ENCODE peak calls at places on chromosome 4, in five cellular contexts. M, N, X, Z and I are unnamed samples.

GRCh38 chr4:163404080-163404479 is 60.4 kb downstream of the NPY5R start:
- DNase-seq in M (no peak), N (no peak), X (no peak), Z (no peak), I (no peak)

GRCh38 chr4:55725057-55725456 is 89.0 kb upstream of the NMU start:
- DNase-seq in M (no peak), N (no peak), X (no peak), Z (no peak), I (no peak)

GRCh38 chr4:100742045-100742444 is 224.2 kb upstream of the EMCN start:
- DNase-seq in M (peak), N (peak), X (no peak), Z (peak), I (no peak)

GRCh38 chr4:68175562-68176155 is 46.0 kb upstream of the TMPRSS11F start:
- DNase-seq in M (peak), N (peak), X (peak), Z (peak), I (peak)

GRCh38 chr4:46909078-46909477 is at the start of gene COX7B2:
- DNase-seq in M (no peak), N (no peak), X (no peak), Z (no peak), I (no peak)

GRCh38 chr4:17168571-17168970 is 270.1 kb upstream of the LDB2 start:
- DNase-seq in M (peak), N (peak), X (no peak), Z (peak), I (peak)

GRCh38 chr4:2253160-2254084 is 8.5 kb downstream of the MXD4 start:
- DNase-seq in M (no peak), N (no peak), X (peak), Z (no peak), I (no peak)

GRCh38 chr4:89184407-89184806 is 73.1 kb downstream of the TIGD2 start:
- DNase-seq in M (no peak), N (no peak), X (no peak), Z (peak), I (no peak)

GRCh38 chr4:128061566-128062536 is 739 bp downstream of the LARP1B start:
- DNase-seq in M (peak), N (no peak), X (peak), Z (peak), I (peak)

GRCh38 chr4:54228563-54229501 is at the start of gene PDGFRA:
- DNase-seq in M (peak), N (no peak), X (peak), Z (peak), I (peak)

GRCh38 chr4:84238247-84239090 is 260.6 kb downstream of the NKX6-1 start:
- DNase-seq in M (peak), N (no peak), X (no peak), Z (no peak), I (peak)

GRCh38 chr4:156329779-156330178 is 376.1 kb upstream of the CTSO start:
- DNase-seq in M (peak), N (no peak), X (no peak), Z (no peak), I (no peak)

GRCh38 chr4:99117876-99118693 is 26.0 kb downstream of the ADH4 start:
- DNase-seq in M (peak), N (no peak), X (no peak), Z (peak), I (no peak)

GRCh38 chr4:89598602-89599001 is 238.4 kb downstream of the SNCA start:
- DNase-seq in M (peak), N (no peak), X (no peak), Z (peak), I (no peak)

GRCh38 chr4:73021634-73022033 is 47.9 kb downstream of the COX18 start:
- DNase-seq in M (peak), N (no peak), X (no peak), Z (peak), I (no peak)

GRCh38 chr4:32789026-32789608 is 2068.9 kb downstream of the PCDH7 start:
- DNase-seq in M (peak), N (peak), X (no peak), Z (no peak), I (peak)

GRCh38 chr4:152415980-152416379 is 119.9 kb downstream of the FBXW7 start:
- DNase-seq in M (peak), N (peak), X (no peak), Z (no peak), I (no peak)

GRCh38 chr4:15894923-15895411 is 43.6 kb downstream of the FGFBP1 start:
- DNase-seq in M (no peak), N (no peak), X (no peak), Z (no peak), I (no peak)

DNA sequence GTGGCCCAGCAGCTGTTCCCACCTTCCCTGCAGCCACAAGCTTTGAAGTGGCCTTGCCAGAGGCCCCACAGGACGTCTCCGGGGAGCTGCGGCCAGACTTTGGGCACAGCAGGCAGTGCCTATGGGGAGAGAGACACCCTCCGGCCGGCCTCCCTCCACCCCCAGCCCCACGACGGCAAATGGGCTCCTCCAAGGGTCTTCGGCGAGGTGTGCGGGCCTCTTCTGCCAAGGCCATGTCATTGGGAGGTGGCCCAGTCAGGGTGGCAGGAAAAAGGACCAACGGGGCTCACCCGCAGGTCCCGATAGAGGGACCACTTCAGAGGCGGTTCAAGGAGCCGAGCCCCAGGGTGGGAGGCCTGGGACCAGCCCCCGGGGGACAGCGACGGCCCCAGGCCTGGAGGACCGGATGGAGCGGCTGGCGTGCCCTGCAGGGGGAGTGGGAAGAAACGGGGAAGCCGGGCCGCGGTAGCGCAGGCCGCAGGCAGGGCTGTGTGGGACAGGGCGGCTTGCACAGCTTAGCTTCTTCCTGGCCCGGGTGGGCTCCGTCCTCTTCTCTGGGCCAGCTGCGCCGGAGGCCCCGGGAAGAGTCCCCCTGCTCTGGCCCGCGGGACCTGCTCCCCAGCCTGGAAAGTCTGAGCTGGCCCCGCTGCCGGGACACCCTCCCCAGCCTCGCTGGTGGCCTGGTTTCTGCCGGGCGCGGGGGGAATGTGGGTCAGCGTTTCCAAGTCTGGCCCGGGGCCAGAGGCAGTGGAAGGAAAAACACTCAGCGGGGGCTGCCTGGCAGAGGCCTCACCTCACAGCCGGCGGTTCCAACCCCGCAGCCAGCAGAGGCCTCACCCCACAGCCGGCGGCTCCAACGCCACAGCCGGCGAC is 21.9 kb upstream of the SPON2 start:
- DNase-seq in M (no peak), N (no peak), X (peak), Z (peak), I (peak)
- H3K4me3 ChIP-seq in M (peak), N (no peak), X (no peak), Z (no peak), I (peak)

DNA sequence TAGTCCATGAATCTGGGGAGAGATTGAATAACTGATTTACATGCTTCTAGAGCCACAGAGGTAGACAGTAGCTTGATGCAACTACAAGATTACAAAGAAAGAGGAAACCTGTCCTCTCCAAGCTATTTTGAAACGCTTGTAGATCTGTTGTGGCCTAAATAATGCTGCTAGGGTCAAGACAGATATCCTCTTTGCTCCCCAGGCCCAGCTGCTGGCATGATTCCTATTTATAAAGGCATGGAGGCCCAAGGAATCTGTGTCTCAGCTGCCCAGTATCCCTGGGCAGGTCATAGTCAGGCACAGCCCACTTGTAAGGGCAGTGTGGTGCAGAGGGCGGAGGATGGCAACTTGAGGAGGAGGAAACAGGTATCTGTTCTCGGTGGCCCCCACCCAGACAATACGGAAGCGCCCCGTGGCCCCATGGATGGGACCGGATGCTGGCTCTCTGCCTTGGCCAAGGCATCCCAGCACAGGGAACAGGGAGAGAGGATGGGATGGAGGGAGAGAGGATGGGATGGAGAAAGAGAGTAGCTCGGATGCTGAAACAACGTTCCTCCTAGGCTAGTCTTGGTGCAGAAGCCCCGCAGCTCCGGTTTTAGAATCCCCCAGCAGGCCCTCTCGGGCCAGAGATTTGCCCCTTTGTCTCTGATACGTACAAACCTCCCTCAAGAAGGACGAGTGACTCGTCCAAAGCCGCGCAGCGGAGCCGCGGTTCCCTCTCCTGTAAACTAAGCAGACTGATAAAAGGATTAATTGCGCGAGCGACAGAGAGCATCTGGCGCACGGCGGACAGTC is 767 bp upstream of the SMIM20 start:
- DNase-seq in M (no peak), N (no peak), X (peak), Z (peak), I (no peak)
- H3K4me3 ChIP-seq in M (peak), N (peak), X (peak), Z (peak), I (peak)

GRCh38 chr4:76233088-76233487 is 18.4 kb upstream of the FAM47E start:
- DNase-seq in M (no peak), N (no peak), X (no peak), Z (no peak), I (no peak)
- H3K4me3 ChIP-seq in M (no peak), N (no peak), X (no peak), Z (peak), I (no peak)

GRCh38 chr4:143354990-143355389 is 18.3 kb downstream of the GAB1 start:
- DNase-seq in M (peak), N (no peak), X (no peak), Z (no peak), I (no peak)

GRCh38 chr4:143353797-143354196 is 17.1 kb downstream of the GAB1 start:
- DNase-seq in M (no peak), N (no peak), X (no peak), Z (no peak), I (no peak)

GRCh38 chr4:143356493-143356892 is 19.8 kb downstream of the GAB1 start:
- DNase-seq in M (no peak), N (no peak), X (no peak), Z (peak), I (no peak)

GRCh38 chr4:143357161-143357845 is 20.6 kb downstream of the GAB1 start:
- DNase-seq in M (no peak), N (no peak), X (no peak), Z (no peak), I (no peak)

GRCh38 chr4:143355540-143356217 is 19.0 kb downstream of the GAB1 start:
- DNase-seq in M (peak), N (no peak), X (no peak), Z (peak), I (no peak)
- H3K4me3 ChIP-seq in M (no peak), N (no peak), X (no peak), Z (peak), I (no peak)

GRCh38 chr4:6845574-6845973 is 63.0 kb downstream of the KIAA0232 start:
- DNase-seq in M (no peak), N (no peak), X (no peak), Z (no peak), I (no peak)

GRCh38 chr4:6840062-6840976 is 57.8 kb downstream of the KIAA0232 start:
- DNase-seq in M (peak), N (no peak), X (no peak), Z (no peak), I (no peak)

GRCh38 chr4:6834867-6835266 is 52.3 kb downstream of the KIAA0232 start:
- DNase-seq in M (peak), N (peak), X (no peak), Z (no peak), I (peak)

GRCh38 chr4:6844986-6845385 is 62.5 kb downstream of the KIAA0232 start:
- DNase-seq in M (no peak), N (no peak), X (no peak), Z (no peak), I (no peak)

DNA sequence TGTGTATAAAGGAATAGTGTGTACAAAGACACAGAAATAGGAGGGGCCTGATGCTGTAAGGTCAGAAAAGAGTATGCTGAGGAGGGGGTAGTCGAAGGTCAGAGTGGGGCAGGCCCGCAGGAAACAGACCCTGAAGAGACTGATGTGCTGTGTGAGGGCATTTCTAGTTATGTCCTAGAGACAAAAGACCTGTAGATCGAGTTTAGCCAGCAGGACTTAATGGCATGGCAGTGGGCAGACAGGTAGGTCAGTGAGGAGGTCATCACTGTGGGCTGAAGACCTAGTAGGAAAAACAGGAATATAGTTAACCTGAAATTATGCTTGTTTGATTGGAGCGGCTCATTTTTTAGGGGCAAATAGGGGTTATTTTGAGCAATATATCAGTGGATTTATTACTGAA is 57.1 kb downstream of the KIAA0232 start:
- DNase-seq in M (no peak), N (no peak), X (no peak), Z (no peak), I (no peak)
- H3K4me3 ChIP-seq in M (peak), N (no peak), X (no peak), Z (no peak), I (no peak)

GRCh38 chr4:67035986-67036385 is 509.3 kb downstream of the CENPC start:
- DNase-seq in M (no peak), N (no peak), X (no peak), Z (no peak), I (no peak)
- H3K4me3 ChIP-seq in M (no peak), N (no peak), X (no peak), Z (no peak), I (no peak)

GRCh38 chr4:81504685-81505598 is 33.2 kb upstream of the RASGEF1B start:
- DNase-seq in M (no peak), N (no peak), X (peak), Z (no peak), I (no peak)
- H3K4me3 ChIP-seq in M (peak), N (no peak), X (no peak), Z (no peak), I (no peak)

GRCh38 chr4:48908687-48909086 is 2.1 kb upstream of the OCIAD2 start:
- DNase-seq in M (no peak), N (no peak), X (no peak), Z (no peak), I (no peak)

GRCh38 chr4:48905363-48906015 is 1.1 kb downstream of the OCIAD2 start:
- DNase-seq in M (peak), N (peak), X (peak), Z (peak), I (no peak)

GRCh38 chr4:48904541-48905142 is 1.9 kb downstream of the OCIAD2 start:
- DNase-seq in M (peak), N (no peak), X (no peak), Z (no peak), I (no peak)

GRCh38 chr4:48907706-48908477 is 1.3 kb upstream of the OCIAD2 start:
- DNase-seq in M (no peak), N (no peak), X (no peak), Z (no peak), I (peak)

GRCh38 chr4:48906283-48907173 is at the start of gene OCIAD2:
- DNase-seq in M (peak), N (peak), X (peak), Z (peak), I (no peak)
- H3K4me3 ChIP-seq in M (peak), N (peak), X (peak), Z (peak), I (no peak)

DNA sequence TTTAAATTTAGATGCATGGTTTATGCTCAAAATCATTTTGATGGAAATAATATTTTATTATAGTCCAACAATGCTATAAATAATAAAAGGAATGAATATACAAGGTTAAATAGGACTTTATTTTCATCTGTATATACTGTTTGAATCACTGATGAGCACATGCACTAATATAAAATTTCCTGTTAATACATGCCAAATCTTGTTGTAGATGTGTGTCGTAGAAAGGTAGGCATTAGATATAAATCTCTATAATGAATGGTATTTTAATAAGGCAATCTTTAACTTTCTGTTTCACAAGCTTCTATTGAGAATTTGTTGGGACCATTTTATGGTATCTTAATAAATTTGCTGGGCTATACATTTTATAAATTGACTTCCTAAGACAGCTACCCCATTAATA is 868.8 kb downstream of the CCSER1 start:
- DNase-seq in M (no peak), N (no peak), X (no peak), Z (no peak), I (no peak)
- H3K4me3 ChIP-seq in M (no peak), N (no peak), X (no peak), Z (no peak), I (no peak)